ENCODE peak calls at places on chromosome 11, in six cellular contexts. H is CD4-positive, alpha-beta T cell; B is A549; C is AG09319; Y is Caco-2; F is tibial artery. A is an unnamed sample.

GRCh38 chr11:17720796-17721171 is 1.4 kb downstream of the MYOD1 start:
- DNase-seq in H (no peak), B (no peak), C (no peak), Y (no peak), F (no peak), A (no peak)

GRCh38 chr11:100719362-100719761 is 32.3 kb downstream of the ARHGAP42 start:
- DNase-seq in H (no peak), B (no peak), C (no peak), Y (no peak), F (no peak), A (no peak)

GRCh38 chr11:75773595-75774353 is 5.2 kb downstream of the DGAT2 start:
- DNase-seq in H (no peak), B (no peak), C (no peak), Y (no peak), F (no peak), A (peak)

GRCh38 chr11:109426442-109426841 is 4.5 kb downstream of the C11orf87 start:
- DNase-seq in H (no peak), B (no peak), C (no peak), Y (no peak), F (no peak), A (no peak)

GRCh38 chr11:128470081-128470480 is 117.3 kb downstream of the ETS1 start:
- DNase-seq in H (no peak), B (no peak), C (no peak), Y (no peak), F (no peak), A (no peak)

GRCh38 chr11:75492181-75492820 is 33.4 kb downstream of the GDPD5 start:
- DNase-seq in H (peak), B (no peak), C (no peak), Y (peak), F (no peak), A (peak)

GRCh38 chr11:20873054-20873453 is 203.7 kb downstream of the NELL1 start:
- DNase-seq in H (no peak), B (peak), C (no peak), Y (peak), F (no peak), A (no peak)

GRCh38 chr11:65695459-65696241 is 16.4 kb upstream of the KAT5 start:
- DNase-seq in H (no peak), B (no peak), C (no peak), Y (no peak), F (no peak), A (no peak)

GRCh38 chr11:65692367-65692766 is 19.7 kb upstream of the KAT5 start:
- DNase-seq in H (no peak), B (no peak), C (no peak), Y (no peak), F (no peak), A (no peak)

GRCh38 chr11:76135491-76135890 is 70.8 kb downstream of the WNT11 start:
- DNase-seq in H (no peak), B (no peak), C (no peak), Y (no peak), F (no peak), A (no peak)

GRCh38 chr11:123544631-123545375 is 109.6 kb downstream of the SCN3B start:
- DNase-seq in H (no peak), B (no peak), C (no peak), Y (no peak), F (no peak), A (no peak)

GRCh38 chr11:58059011-58059358 is 28.2 kb downstream of the OR6Q1 start:
- DNase-seq in H (no peak), B (no peak), C (peak), Y (no peak), F (no peak), A (no peak)

GRCh38 chr11:66124564-66124963 is 54.5 kb downstream of the PACS1 start:
- DNase-seq in H (no peak), B (no peak), C (no peak), Y (no peak), F (no peak), A (no peak)

GRCh38 chr11:8081591-8082021 is 595 bp downstream of the TUB start:
- DNase-seq in H (no peak), B (no peak), C (no peak), Y (no peak), F (no peak), A (no peak)

GRCh38 chr11:96390403-96390830 is 604 bp downstream of the JRKL start:
- DNase-seq in H (no peak), B (peak), C (no peak), Y (no peak), F (no peak), A (no peak)

GRCh38 chr11:3709977-3710376 is 38.8 kb upstream of the CHRNA10 start:
- DNase-seq in H (no peak), B (no peak), C (no peak), Y (no peak), F (no peak), A (no peak)

GRCh38 chr11:107619926-107620325 is 29.0 kb downstream of the ELMOD1 start:
- DNase-seq in H (no peak), B (no peak), C (no peak), Y (no peak), F (no peak), A (no peak)

GRCh38 chr11:107172996-107173395 is 154.7 kb upstream of the GUCY1A2 start:
- DNase-seq in H (no peak), B (no peak), C (no peak), Y (no peak), F (no peak), A (no peak)

GRCh38 chr11:121578216-121579063 is 125.7 kb upstream of the SORL1-AS1 start:
- DNase-seq in H (no peak), B (no peak), C (no peak), Y (no peak), F (no peak), A (no peak)

GRCh38 chr11:62705401-62705800 is 1.8 kb downstream of the BSCL2 start:
- DNase-seq in H (no peak), B (peak), C (no peak), Y (no peak), F (no peak), A (no peak)

GRCh38 chr11:11378184-11378940 is 25.3 kb upstream of the CSNK2A3 start:
- DNase-seq in H (no peak), B (no peak), C (no peak), Y (no peak), F (no peak), A (no peak)

GRCh38 chr11:48005133-48005532 is 24.8 kb downstream of the PTPRJ start:
- DNase-seq in H (no peak), B (no peak), C (no peak), Y (no peak), F (no peak), A (no peak)

GRCh38 chr11:113991718-113992458 is 17.0 kb downstream of the HTR3A start:
- DNase-seq in H (no peak), B (no peak), C (no peak), Y (no peak), F (no peak), A (no peak)

GRCh38 chr11:559020-559620 is 1.4 kb downstream of the LMNTD2 start:
- DNase-seq in H (no peak), B (no peak), C (no peak), Y (peak), F (no peak), A (no peak)

GRCh38 chr11:1830119-1830499 is 4.7 kb upstream of the SYT8 start:
- DNase-seq in H (no peak), B (no peak), C (no peak), Y (no peak), F (no peak), A (no peak)

GRCh38 chr11:34104680-34105078 is 750 bp upstream of the NAT10 start:
- DNase-seq in H (no peak), B (no peak), C (no peak), Y (no peak), F (no peak), A (no peak)

GRCh38 chr11:9384535-9385287 is at the start of gene IPO7:
- DNase-seq in H (peak), B (peak), C (peak), Y (peak), F (peak), A (peak)

GRCh38 chr11:3855808-3856491 is 486 bp downstream of the STIM1 start:
- DNase-seq in H (peak), B (peak), C (no peak), Y (peak), F (peak), A (no peak)

GRCh38 chr11:925496-926301 is at the start of gene AP2A2:
- DNase-seq in H (peak), B (peak), C (peak), Y (peak), F (peak), A (peak)

GRCh38 chr11:64347171-64347867 is 7.3 kb downstream of the CCDC88B start:
- DNase-seq in H (no peak), B (no peak), C (no peak), Y (no peak), F (no peak), A (no peak)

GRCh38 chr11:117269856-117270255 is 21.3 kb upstream of the BACE1-AS start:
- DNase-seq in H (no peak), B (no peak), C (no peak), Y (no peak), F (no peak), A (no peak)

DNA sequence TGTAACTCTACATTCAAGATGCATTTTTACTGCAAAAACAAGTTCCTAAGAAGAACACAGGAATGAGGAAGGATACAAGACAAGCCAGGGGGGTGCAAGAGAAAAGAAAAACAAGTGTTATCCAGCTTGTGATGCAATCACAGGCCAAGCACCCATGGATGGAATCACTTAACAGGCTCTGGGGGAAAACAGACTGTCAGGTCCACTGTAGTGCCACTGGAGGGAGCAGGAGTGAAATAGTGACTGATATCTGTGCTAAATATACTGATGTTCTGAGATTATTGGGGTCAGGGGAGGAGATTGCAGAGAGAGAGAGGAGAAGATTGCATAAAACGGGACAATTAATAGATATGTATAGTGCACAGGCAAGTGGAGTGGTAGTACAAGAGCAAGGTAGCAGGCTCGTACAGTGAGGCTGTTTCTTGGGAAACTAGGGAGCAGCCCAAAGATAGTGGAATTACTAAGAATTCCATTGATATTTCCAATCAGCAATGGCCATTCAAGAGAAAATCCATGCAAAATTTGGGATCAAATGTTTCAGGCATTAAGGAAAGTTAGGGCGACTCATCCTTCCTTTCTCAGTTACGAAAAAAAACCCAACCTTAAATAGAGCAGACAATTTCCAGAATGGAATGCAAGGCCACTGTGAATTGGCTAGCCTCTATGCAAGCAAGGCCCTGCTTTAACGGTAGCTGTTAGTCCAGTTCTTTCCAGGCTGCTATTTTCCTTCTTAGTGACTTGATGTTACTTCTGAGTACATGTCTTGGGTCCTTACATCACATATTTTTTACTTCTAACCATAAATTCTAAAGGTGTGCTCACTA is 52.2 kb upstream of the CEP126 start:
- DNase-seq in H (no peak), B (peak), C (peak), Y (peak), F (peak), A (no peak)
- TF ChIP-seq CTCF in H (no peak), B (peak), C (peak), Y (peak), F (peak), A (no peak)

GRCh38 chr11:93783362-93783761 is 720 bp upstream of the MED17 start:
- DNase-seq in H (no peak), B (no peak), C (no peak), Y (no peak), F (no peak), A (no peak)

GRCh38 chr11:93783767-93784151 is 323 bp upstream of the MED17 start:
- DNase-seq in H (no peak), B (no peak), C (no peak), Y (peak), F (no peak), A (no peak)

GRCh38 chr11:93784935-93785360 is 866 bp downstream of the MED17 start:
- DNase-seq in H (no peak), B (no peak), C (no peak), Y (no peak), F (no peak), A (no peak)

GRCh38 chr11:93784152-93784934 is at the start of gene MED17:
- DNase-seq in H (peak), B (peak), C (peak), Y (peak), F (peak), A (peak)
- TF ChIP-seq CTCF in H (no peak), B (peak), C (peak), Y (peak), F (peak), A (no peak)

GRCh38 chr11:70511345-70511744 is 113.0 kb downstream of the CTTN start:
- DNase-seq in H (no peak), B (no peak), C (no peak), Y (no peak), F (no peak), A (no peak)
- TF ChIP-seq CTCF in H (no peak), B (no peak), C (no peak), Y (peak), F (no peak), A (no peak)

DNA sequence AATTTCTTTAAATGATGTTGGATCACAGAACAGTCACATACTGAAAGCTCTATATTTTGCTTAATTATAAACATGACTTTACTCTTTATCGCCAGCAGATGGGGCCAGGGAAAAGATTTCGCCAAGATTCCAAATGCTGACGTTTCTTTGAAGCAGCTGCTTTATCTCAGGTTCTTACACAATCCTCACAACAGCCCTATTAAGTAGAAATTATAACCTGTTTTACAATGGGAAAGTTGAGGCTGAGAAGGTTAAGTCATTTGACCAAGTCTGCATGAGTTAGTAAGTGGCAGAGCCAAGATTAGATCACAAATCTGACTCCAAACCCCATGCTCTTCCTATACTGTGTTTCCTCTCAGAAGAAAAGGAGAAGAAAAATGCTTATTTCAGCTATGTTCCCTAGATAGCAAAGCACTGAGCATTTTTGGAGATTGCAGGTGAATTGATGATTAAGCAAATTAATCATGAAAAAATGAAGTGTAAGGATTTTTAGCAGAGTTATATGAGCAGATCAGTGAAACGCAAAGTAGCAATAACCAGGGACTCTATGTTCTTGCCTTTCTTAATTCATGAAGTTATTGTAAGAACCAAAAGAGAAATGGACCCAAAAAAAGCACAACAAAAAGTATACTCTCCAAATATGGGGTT is 79.0 kb downstream of the AASDHPPT start:
- DNase-seq in H (no peak), B (peak), C (peak), Y (peak), F (no peak), A (no peak)
- TF ChIP-seq CTCF in H (peak), B (peak), C (peak), Y (peak), F (no peak), A (no peak)

GRCh38 chr11:110529043-110529442 is 99.3 kb downstream of the FDX1 start:
- DNase-seq in H (no peak), B (no peak), C (no peak), Y (no peak), F (no peak), A (no peak)
- TF ChIP-seq CTCF in H (no peak), B (peak), C (peak), Y (peak), F (no peak), A (no peak)

GRCh38 chr11:119940401-119940976 is 197.4 kb downstream of the TRIM29 start:
- DNase-seq in H (no peak), B (no peak), C (no peak), Y (no peak), F (no peak), A (no peak)

GRCh38 chr11:119937412-119937811 is 200.5 kb downstream of the TRIM29 start:
- DNase-seq in H (no peak), B (no peak), C (no peak), Y (no peak), F (no peak), A (no peak)

GRCh38 chr11:119942583-119943338 is 195.2 kb downstream of the TRIM29 start:
- DNase-seq in H (no peak), B (no peak), C (no peak), Y (no peak), F (no peak), A (no peak)

GRCh38 chr11:119942021-119942420 is 195.9 kb downstream of the TRIM29 start:
- DNase-seq in H (no peak), B (no peak), C (no peak), Y (no peak), F (no peak), A (no peak)
- TF ChIP-seq CTCF in H (no peak), B (no peak), C (no peak), Y (no peak), F (no peak), A (no peak)

DNA sequence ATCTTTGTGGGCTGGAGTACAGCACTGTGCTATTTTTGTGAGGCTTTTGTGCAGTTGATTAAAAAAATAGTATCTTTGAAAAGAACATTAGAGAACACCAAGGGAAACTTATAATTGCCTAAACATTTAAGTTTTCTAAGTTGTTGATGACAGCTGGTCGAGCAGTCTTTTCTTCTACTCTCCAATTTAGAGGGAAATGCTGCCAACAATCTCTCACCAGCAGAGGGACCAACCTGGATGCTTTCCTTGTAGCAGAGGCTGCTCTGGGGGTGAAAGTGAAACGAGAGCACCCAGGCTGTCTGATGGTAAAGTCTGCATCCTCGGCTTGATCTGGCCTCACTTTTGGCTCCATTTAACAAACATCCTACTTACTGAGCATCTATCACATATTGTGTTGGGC is 1286.5 kb upstream of the TENM4 start:
- DNase-seq in H (no peak), B (no peak), C (no peak), Y (peak), F (no peak), A (no peak)
- TF ChIP-seq CTCF in H (no peak), B (no peak), C (no peak), Y (peak), F (no peak), A (no peak)